ENCODE peak calls at places on chromosomes 13 and 19, in four cellular contexts. O is heart right ventricle; L is heart left ventricle; A is CD4-positive, alpha-beta memory T cell. X is an unnamed sample.

GRCh38 chr19:16614941-16615340 is 13.1 kb downstream of the MED26 start:
- DNase-seq in L (no peak), A (no peak), O (no peak), X (no peak)

GRCh38 chr13:32790731-32791130 is 204.5 kb downstream of the PDS5B start:
- DNase-seq in L (no peak), A (no peak), O (no peak), X (no peak)

GRCh38 chr13:31195616-31196015 is 4.2 kb upstream of the B3GLCT start:
- DNase-seq in A (no peak), O (no peak), L (no peak), X (no peak)

GRCh38 chr19:10514211-10515145 is 2.8 kb downstream of the S1PR5 start:
- DNase-seq in L (no peak), O (no peak), A (peak; percentile 36), X (no peak)

GRCh38 chr13:51782026-51782710 is 21.8 kb downstream of the DHRS12 start:
- DNase-seq in L (no peak), A (no peak), O (no peak), X (peak; percentile 74)

GRCh38 chr19:35299523-35300339 is 7.8 kb downstream of the MAG start:
- DNase-seq in A (no peak), L (no peak), O (no peak), X (peak; percentile 5)

GRCh38 chr13:62320129-62320724 is 904.6 kb upstream of the PCDH20 start:
- DNase-seq in L (no peak), O (no peak), A (no peak), X (peak; percentile 16)

GRCh38 chr13:65926750-65927171 is 1303.4 kb downstream of the PCDH9 start:
- DNase-seq in A (no peak), L (no peak), O (peak; percentile 52), X (no peak)

GRCh38 chr19:49180659-49181058 is 23.1 kb downstream of the TRPM4 start:
- DNase-seq in A (no peak), O (no peak), L (no peak), X (no peak)

GRCh38 chr13:114053026-114053425 is 79.2 kb upstream of the C13orf46 start:
- DNase-seq in A (no peak), O (no peak), L (no peak), X (no peak)

GRCh38 chr13:46667687-46668281 is 114.8 kb downstream of the LRCH1 start:
- DNase-seq in L (no peak), A (peak; percentile 67), O (no peak), X (no peak)

GRCh38 chr19:13014101-13014920 is 19.0 kb downstream of the NFIX start:
- DNase-seq in A (no peak), L (no peak), O (no peak), X (no peak)

GRCh38 chr13:43464578-43465264 is 322.1 kb downstream of the ENOX1 start:
- DNase-seq in O (no peak), L (no peak), A (no peak), X (no peak)

GRCh38 chr19:13784731-13785452 is 10.4 kb upstream of the ZSWIM4 start:
- DNase-seq in A (peak; percentile 64), O (peak; percentile 82), L (peak; percentile 75), X (peak; percentile 59)

GRCh38 chr13:92354583-92354982 is 872.0 kb upstream of the GPC6 start:
- DNase-seq in L (no peak), A (no peak), O (no peak), X (no peak)

GRCh38 chr19:4749870-4750269 is 26.2 kb upstream of the DPP9 start:
- DNase-seq in A (no peak), O (no peak), L (no peak), X (no peak)

GRCh38 chr13:40777166-40777956 is 6.4 kb upstream of the MRPS31 start:
- DNase-seq in L (no peak), O (no peak), A (peak; percentile 59), X (peak; percentile 76)

GRCh38 chr19:51024924-51025323 is 1.5 kb downstream of the KLK11 start:
- DNase-seq in A (no peak), L (no peak), O (no peak), X (no peak)

GRCh38 chr19:51025809-51026553 is 435 bp downstream of the KLK11 start:
- DNase-seq in L (no peak), A (no peak), O (no peak), X (no peak)

GRCh38 chr19:41327076-41327475 is 17.1 kb downstream of the CCDC97 start:
- DNase-seq in A (no peak), L (no peak), O (no peak), X (no peak)

GRCh38 chr13:41937388-41937787 is 23.5 kb downstream of the VWA8 start:
- DNase-seq in O (no peak), A (no peak), L (no peak), X (no peak)

GRCh38 chr13:26967119-26968038 is 204.2 kb downstream of the USP12 start:
- DNase-seq in L (peak; percentile 49), O (peak; percentile 52), A (no peak), X (no peak)

GRCh38 chr13:111845621-111846351 is 221.2 kb upstream of the SOX1 start:
- DNase-seq in L (no peak), O (no peak), A (no peak), X (no peak)

GRCh38 chr19:18089726-18090125 is 3.0 kb upstream of the IL12RB1 start:
- DNase-seq in O (no peak), A (no peak), L (no peak), X (no peak)
- H3K27ac ChIP-seq in O (no peak overlapping the region), A (peak overlapping the region; percentile 85), L (no peak overlapping the region), X (no peak overlapping the region)

DNA sequence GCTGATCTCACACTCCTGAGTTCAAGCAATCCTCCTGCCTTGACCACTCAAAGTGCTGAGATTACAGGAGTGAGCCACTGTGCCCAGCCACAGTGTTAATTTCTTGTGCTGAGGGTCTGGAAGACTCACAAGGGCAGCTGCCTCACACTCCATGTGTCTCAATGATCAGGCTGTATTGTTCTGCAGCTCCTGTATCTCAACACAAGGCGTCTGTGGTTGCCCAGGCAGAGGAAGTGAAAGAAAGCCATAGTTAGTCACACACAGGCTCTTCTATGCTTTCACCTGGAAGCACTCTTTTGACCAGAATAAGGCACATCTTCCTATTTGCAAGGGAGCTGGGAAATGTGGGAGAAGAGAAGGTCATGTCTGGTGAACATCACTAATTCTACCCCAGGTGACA is 107.3 kb upstream of the ZNF507 start:
- DNase-seq in A (no peak), L (no peak), O (no peak), X (no peak)
- H3K4me3 ChIP-seq in A (no peak overlapping the region), L (no peak overlapping the region), O (no peak overlapping the region), X (no peak overlapping the region)

DNA sequence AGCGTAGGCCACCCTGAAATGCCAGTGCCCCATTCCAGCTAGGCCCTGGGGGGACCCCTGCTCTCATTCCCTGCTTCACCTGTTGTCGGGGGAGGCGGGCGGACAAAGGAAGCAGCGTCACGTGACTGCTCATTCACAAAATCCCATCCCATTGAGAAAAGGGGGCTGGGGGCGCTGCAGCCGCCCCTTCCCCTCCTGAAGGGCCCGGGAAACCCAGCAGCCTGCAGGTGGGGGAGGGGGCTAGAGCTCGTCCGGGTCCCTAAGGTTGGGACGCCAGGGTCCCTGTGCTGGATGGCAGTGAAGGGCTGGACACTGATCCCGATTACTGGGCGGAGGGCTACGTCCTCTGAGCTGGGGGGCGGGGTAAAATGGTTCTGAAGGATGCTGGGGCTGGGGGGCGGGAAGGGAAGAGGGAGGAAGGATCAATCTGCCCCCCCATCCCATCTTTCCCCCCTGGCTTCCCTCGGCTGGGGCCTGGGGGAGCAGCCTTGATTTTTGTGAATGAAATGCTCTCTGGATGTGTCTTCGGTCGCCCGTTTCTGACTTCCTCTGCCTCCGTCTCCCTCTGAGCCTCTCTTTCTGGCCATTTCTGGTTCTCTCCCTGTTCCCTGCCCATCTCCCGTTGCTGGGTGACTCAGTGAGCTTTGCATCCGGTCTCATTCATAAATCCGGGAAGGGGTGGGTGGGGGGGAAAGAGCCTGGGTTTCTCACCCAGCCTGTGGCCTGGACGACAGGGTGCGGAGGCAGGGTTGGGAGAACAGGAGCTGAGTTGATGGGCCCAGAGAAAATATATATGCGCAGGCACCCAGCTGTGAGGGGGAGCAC is 816 bp downstream of the SPRED3 start:
- DNase-seq in L (no peak), A (no peak), O (no peak), X (no peak)
- H3K27ac ChIP-seq in L (no peak overlapping the region), A (peak overlapping the region; percentile 21), O (no peak overlapping the region), X (peak overlapping the region; percentile 39)

DNA sequence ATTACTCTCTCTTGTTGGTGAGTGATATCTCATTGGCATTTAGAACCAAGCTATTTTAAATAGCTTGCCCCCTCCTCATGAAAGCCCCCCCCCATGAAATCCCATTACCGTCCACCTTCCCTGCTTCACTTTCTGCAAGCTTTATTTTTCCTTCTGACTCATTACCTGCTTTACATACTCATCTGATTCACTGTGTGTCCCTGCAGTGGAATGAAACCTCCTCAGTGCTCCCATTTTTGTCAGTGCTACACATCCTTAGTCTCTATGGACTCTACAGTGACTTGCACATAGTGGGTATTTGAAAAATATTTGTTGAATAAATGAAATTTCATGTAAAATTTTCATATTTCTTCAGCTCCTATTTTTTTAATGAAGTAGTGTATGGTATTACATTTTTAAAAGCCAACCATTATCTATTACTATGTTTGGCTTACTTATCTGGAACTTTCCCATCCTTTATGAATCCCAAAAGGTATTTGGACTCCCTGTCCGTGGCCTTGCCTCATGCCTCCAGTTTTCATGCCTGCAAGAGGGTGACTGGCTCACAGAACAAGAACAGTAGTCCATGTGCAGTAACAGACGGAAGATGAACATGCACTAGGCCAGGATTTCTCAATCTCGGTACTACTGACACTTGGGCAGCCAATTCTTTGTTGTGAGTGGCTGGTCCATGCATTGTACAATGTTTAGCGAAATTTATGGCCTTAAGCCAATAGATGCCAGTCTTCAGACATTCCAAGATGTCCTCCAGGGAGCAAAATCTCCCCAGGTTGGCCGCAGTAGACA is 62.1 kb downstream of the DOCK9 start:
- DNase-seq in A (no peak), O (no peak), L (no peak), X (no peak)
- H3K4me3 ChIP-seq in A (no peak overlapping the region), O (no peak overlapping the region), L (no peak overlapping the region), X (no peak overlapping the region)

GRCh38 chr19:30391554-30392551 is 19.7 kb downstream of the ZNF536 start:
- DNase-seq in O (no peak), A (no peak), L (no peak), X (no peak)
- H3K27ac ChIP-seq in O (no peak overlapping the region), A (no peak overlapping the region), L (no peak overlapping the region), X (no peak overlapping the region)

GRCh38 chr13:83881917-83882625 is at the start of gene SLITRK1:
- DNase-seq in A (peak; percentile 10), O (peak; percentile 35), L (no peak), X (no peak)
- H3K4me3 ChIP-seq in A (no peak within 1 kb of the TSS), O (no peak within 1 kb of the TSS), L (no peak within 1 kb of the TSS), X (no peak within 1 kb of the TSS)

X was measured in small intestine.